ENCODE peak calls at places on chromosomes 3 and 15, in nine cellular contexts. U is MM.1S, B is fibroblast of lung, Z is upper lobe of right lung, O is testis, M is heart left ventricle, E is IMR-90, I is body of pancreas, F is tibial artery. D is an unnamed sample.

GRCh38 chr15:66704019-66704782 is 2.2 kb downstream of the SMAD6 start:
- DNase-seq in O (peak; percentile 28), M (peak; percentile 43), U (no peak), F (no peak), B (no peak), Z (peak; percentile 70), I (peak; percentile 36), E (no peak), D (no peak)

GRCh38 chr3:172905480-172905850 is 154.9 kb downstream of the ECT2 start:
- DNase-seq in I (no peak), M (no peak), U (no peak), E (no peak), Z (no peak), O (no peak), B (no peak), F (no peak), D (no peak)

GRCh38 chr15:62067448-62068044 is 769 bp downstream of the C2CD4A start:
- DNase-seq in Z (peak; percentile 71), E (no peak), U (no peak), I (peak; percentile 21), B (no peak), O (peak; percentile 40), M (no peak), F (no peak), D (peak; percentile 52)

GRCh38 chr15:95864467-95864886 is 466.0 kb upstream of the NR2F2 start:
- DNase-seq in F (no peak), Z (no peak), I (no peak), U (peak; percentile 96), E (no peak), B (peak; percentile 47), M (no peak), O (no peak), D (no peak)

GRCh38 chr15:63402498-63403253 is 21.0 kb upstream of the CA12 start:
- DNase-seq in E (peak; percentile 57), U (peak; percentile 18), M (no peak), F (no peak), B (peak; percentile 63), O (no peak), Z (no peak), I (no peak), D (no peak)

GRCh38 chr3:29486087-29486486 is 205.2 kb downstream of the RBMS3 start:
- DNase-seq in E (peak; percentile 77), Z (no peak), O (no peak), U (no peak), B (peak; percentile 84), F (no peak), M (no peak), I (no peak), D (no peak)

GRCh38 chr15:77144492-77145070 is 73.7 kb upstream of the TSPAN3 start:
- DNase-seq in F (no peak), E (peak; percentile 97), U (no peak), Z (no peak), I (no peak), M (no peak), O (no peak), B (peak; percentile 93), D (no peak)

GRCh38 chr3:52281980-52282801 is 3.7 kb upstream of the WDR82 start:
- DNase-seq in Z (peak; percentile 12), E (no peak), I (no peak), U (no peak), F (no peak), O (no peak), M (no peak), B (no peak), D (no peak)

GRCh38 chr3:72848703-72849081 is 447 bp upstream of the SHQ1 start:
- DNase-seq in B (no peak), O (no peak), F (no peak), Z (no peak), I (no peak), U (peak; percentile 59), M (no peak), E (no peak), D (no peak)

GRCh38 chr3:127479449-127479848 is 111.1 kb downstream of the TPRA1 start:
- DNase-seq in U (no peak), E (no peak), Z (peak; percentile 63), I (no peak), M (no peak), B (no peak), O (peak; percentile 95), F (peak; percentile 18), D (no peak)

GRCh38 chr15:74383695-74384565 is 16.5 kb upstream of the CYP11A1 start:
- DNase-seq in F (no peak), B (no peak), E (peak; percentile 84), M (no peak), O (no peak), Z (no peak), U (peak; percentile 89), I (no peak), D (no peak)

GRCh38 chr3:150373234-150373633 is 34.9 kb upstream of the TSC22D2 start:
- DNase-seq in E (no peak), U (no peak), Z (no peak), F (no peak), M (no peak), O (no peak), B (no peak), I (no peak), D (no peak)

GRCh38 chr3:150370982-150371381 is 37.1 kb upstream of the TSC22D2 start:
- DNase-seq in Z (no peak), B (no peak), F (no peak), M (no peak), O (no peak), E (no peak), I (no peak), U (no peak), D (no peak)

GRCh38 chr3:150370129-150370602 is 37.9 kb upstream of the TSC22D2 start:
- DNase-seq in M (peak; percentile 64), O (peak; percentile 60), F (peak; percentile 54), Z (no peak), E (peak; percentile 97), I (peak; percentile 47), B (peak; percentile 97), U (no peak), D (no peak)

GRCh38 chr3:150371741-150372254 is 36.3 kb upstream of the TSC22D2 start:
- DNase-seq in M (no peak), Z (no peak), F (peak; percentile 49), U (no peak), O (peak; percentile 59), B (peak; percentile 98), E (peak; percentile 99), I (peak; percentile 89), D (no peak)

GRCh38 chr3:150372320-150373118 is 35.6 kb upstream of the TSC22D2 start:
- DNase-seq in E (peak; percentile 50), B (no peak), F (no peak), O (no peak), U (no peak), Z (no peak), M (no peak), I (no peak), D (no peak)
- TF ChIP-seq CTCF in E (peak; percentile 26), B (peak; percentile 7), F (no peak), O (no peak), U (peak; percentile 7), Z (peak; percentile 26), M (peak; percentile 8), I (peak; percentile 13), D (peak; percentile 21)

DNA sequence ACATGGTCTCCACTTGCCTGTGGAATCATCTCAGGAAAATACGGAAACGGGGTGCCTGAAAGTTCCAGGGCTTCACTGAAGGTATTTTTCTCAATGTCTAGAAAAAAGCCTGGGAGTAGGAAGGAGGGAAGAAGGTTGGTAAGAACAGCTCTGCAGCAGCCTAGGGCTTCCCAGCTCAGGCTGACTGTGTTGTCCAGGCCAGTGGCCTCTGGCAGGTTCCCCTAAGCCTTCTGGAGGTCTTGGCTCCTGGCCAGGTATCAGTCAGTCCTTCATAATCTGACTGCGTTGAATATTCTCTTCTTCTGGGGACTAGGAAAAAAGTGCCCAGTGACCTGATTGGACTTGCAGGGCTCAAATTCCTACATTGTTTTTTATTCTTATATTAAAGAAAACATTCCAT is 38.6 kb downstream of the SSR3 start:
- DNase-seq in M (peak; percentile 50), O (peak; percentile 44), I (no peak), U (no peak), E (no peak), F (peak; percentile 60), B (no peak), Z (no peak), D (no peak)
- H3K4me1 ChIP-seq in M (no peaks in the 10 kb centered on the region), O (peaks cover 5% of the 10 kb centered on the region), I (no peaks in the 10 kb centered on the region), U (peaks cover 4% of the 10 kb centered on the region), E (peaks cover 2% of the 10 kb centered on the region), F (peaks cover 5% of the 10 kb centered on the region), B (no peaks in the 10 kb centered on the region), Z (no peaks in the 10 kb centered on the region), D (no peaks in the 10 kb centered on the region)

GRCh38 chr3:44628716-44629115 is 3.9 kb downstream of the ZNF197 start:
- DNase-seq in E (no peak), I (no peak), Z (no peak), M (no peak), F (no peak), B (no peak), U (no peak), O (no peak), D (no peak)

DNA sequence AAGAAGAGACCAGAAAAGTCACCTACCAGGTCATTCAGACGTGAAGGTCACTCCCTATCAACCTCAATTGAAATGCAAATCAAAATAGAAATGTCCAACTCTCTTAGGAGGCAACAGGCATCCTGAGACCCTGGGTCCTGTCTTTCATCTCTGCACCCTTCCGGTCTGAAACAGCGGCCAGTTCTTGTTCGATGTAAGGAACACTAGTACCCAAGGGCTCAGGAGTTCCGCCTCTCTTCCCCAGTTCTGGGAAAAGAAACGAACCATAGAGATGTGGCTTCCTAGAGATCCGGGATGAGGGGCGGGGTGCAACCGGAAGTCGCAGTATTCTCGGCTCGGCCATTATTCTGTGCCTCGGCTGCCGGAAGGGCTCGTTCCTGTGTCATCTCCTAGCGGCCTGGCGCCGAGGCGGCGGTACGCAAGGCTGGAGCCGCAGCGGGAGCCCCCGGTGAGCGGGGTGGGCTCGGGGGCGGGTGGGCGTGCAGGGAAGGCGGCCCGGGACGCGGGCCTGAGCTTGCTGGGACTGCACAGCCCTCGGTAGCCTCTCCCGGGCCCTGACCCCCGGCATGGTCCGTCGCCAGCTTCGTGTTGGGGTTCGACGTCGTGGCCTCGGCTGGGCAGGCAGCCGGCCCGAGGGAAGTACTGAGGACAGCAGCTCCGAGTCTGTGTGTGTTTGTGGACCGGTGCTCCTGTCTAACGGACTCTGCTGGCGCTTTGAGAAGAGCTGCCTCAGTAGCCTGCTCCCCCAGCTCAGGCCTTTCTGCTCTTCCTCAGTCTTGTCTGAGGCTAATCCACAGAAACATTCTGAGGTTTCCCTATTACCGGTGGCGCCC is at the start of gene ZNF197:
- DNase-seq in B (peak; percentile 92), E (peak; percentile 90), M (peak; percentile 92), F (peak; percentile 86), U (peak; percentile 42), I (peak; percentile 91), O (peak; percentile 93), Z (peak; percentile 91), D (peak; percentile 90)
- TF ChIP-seq CTCF in B (peak; percentile 1), E (peak; percentile 4), M (no peak), F (no peak), U (no peak), I (peak; percentile 24), O (peak; percentile 4), Z (no peak), D (peak; percentile 27)

DNA sequence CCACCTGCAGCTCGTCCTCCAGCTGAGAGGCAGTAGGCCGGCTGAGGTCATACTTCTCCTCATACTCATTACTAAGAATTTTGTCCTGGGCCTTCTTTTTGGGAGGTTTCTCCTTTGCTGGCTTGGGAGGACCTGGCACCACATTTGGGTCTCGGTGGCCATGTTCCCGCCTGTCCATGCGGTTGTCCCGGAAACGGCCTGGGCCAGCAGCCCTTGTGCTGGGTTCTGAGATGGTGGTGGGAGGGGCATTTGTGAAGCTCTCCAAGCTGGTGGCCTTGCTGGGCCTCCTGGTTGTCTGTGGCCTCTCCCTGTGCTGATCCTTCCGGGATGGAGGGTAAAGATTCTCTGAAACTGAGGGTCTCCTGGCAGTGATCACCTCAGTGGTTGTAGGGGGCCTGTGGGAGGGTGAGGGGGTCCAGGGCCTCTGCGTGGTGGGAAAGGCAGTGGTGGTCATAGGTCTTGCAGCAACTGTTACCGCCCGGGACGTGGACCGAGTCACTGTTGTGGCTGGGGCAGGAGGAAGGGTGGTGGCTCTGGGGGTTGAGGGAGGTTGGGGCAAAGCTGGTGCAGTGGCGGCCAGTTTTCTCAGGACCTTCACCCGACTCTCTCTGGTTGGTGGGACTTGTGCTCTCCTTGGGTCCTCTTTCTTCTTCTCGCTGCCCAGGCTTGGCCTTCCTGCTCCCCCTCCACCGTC is 2.5 kb downstream of the CCDC80 start:
- DNase-seq in E (no peak), O (no peak), U (no peak), I (no peak), M (peak; percentile 45), Z (no peak), F (peak; percentile 56), B (no peak), D (no peak)
- H3K4me1 ChIP-seq in E (peaks cover 31% of the 10 kb centered on the region), O (peaks cover 4% of the 10 kb centered on the region), U (peaks cover 9% of the 10 kb centered on the region), I (peaks cover 13% of the 10 kb centered on the region), M (no peaks in the 10 kb centered on the region), Z (peaks cover 22% of the 10 kb centered on the region), F (peaks cover 44% of the 10 kb centered on the region), B (peaks cover 32% of the 10 kb centered on the region), D (peaks cover 25% of the 10 kb centered on the region)